ENCODE peak calls at places on chromosomes 16 and 17, in four cellular contexts. L is CD8-positive, alpha-beta T cell; J is PC-3; X is fibroblast of villous mesenchyme. M is an unnamed sample.
A peak's percentile ranks its signal among the peaks of the same experiment; 100 is the strongest.

GRCh38 chr17:28008526-28008925 is 34.0 kb upstream of the NLK start:
- DNase-seq in L (no peak), J (peak; percentile 64), X (peak; percentile 65), M (peak; percentile 48)

GRCh38 chr17:39196191-39196819 is 1.2 kb downstream of the CACNB1 start:
- DNase-seq in L (no peak), J (no peak), X (no peak), M (no peak)

GRCh38 chr17:73492802-73493139 is 151.5 kb downstream of the SDK2 start:
- DNase-seq in L (no peak), J (no peak), X (no peak), M (no peak)

GRCh38 chr17:68424188-68424587 is 33.1 kb downstream of the WIPI1 start:
- DNase-seq in L (no peak), J (no peak), X (no peak), M (no peak)

GRCh38 chr17:62963296-62963695 is 2.7 kb upstream of the TANC2 start:
- DNase-seq in L (no peak), J (peak; percentile 94), X (peak; percentile 43), M (peak; percentile 78)

GRCh38 chr17:79721993-79722671 is 8.6 kb upstream of the ENPP7 start:
- DNase-seq in L (no peak), J (peak; percentile 67), X (no peak), M (peak; percentile 11)

GRCh38 chr17:18110636-18111145 is 2.1 kb downstream of the MYO15A start:
- DNase-seq in L (no peak), J (no peak), X (no peak), M (no peak)

GRCh38 chr17:37833237-37833859 is 88.5 kb upstream of the HNF1B start:
- DNase-seq in L (no peak), J (no peak), X (no peak), M (no peak)

GRCh38 chr16:81707411-81708321 is 71.4 kb upstream of the PLCG2 start:
- DNase-seq in L (no peak), J (peak; percentile 37), X (peak; percentile 76), M (no peak)

GRCh38 chr17:49515196-49515770 is 20.2 kb downstream of the NGFR start:
- DNase-seq in L (no peak), J (peak; percentile 46), X (peak; percentile 99), M (peak; percentile 87)

GRCh38 chr16:68499011-68499410 is 40.1 kb upstream of the ZFP90 start:
- DNase-seq in L (no peak), J (peak; percentile 19), X (no peak), M (no peak)

GRCh38 chr17:73956595-73957465 is 246.6 kb upstream of the RPL38 start:
- DNase-seq in L (peak; percentile 77), J (peak; percentile 66), X (peak; percentile 10), M (no peak)

GRCh38 chr16:47136101-47136820 is 7.5 kb downstream of the NETO2 start:
- DNase-seq in L (no peak), J (peak; percentile 57), X (peak; percentile 21), M (no peak)

GRCh38 chr16:74030000-74030399 is 266.6 kb upstream of the PSMD7 start:
- DNase-seq in L (no peak), J (no peak), X (no peak), M (no peak)

GRCh38 chr16:74029122-74029805 is 267.4 kb upstream of the PSMD7 start:
- DNase-seq in L (no peak), J (no peak), X (no peak), M (no peak)

GRCh38 chr16:74031551-74031950 is 265.1 kb upstream of the PSMD7 start:
- DNase-seq in L (no peak), J (no peak), X (no peak), M (no peak)

GRCh38 chr16:74035816-74036215 is 260.8 kb upstream of the PSMD7 start:
- DNase-seq in L (no peak), J (peak; percentile 1), X (no peak), M (no peak)

GRCh38 chr16:74034862-74035261 is 261.8 kb upstream of the PSMD7 start:
- DNase-seq in L (no peak), J (peak; percentile 36), X (peak; percentile 20), M (no peak)
- TF ChIP-seq CTCF in L (no peak), J (peak; percentile 55), X (peak; percentile 32), M (peak; percentile 64)

GRCh38 chr16:49378238-49378637 is 4.6 kb downstream of the C16orf78 start:
- DNase-seq in L (no peak), J (no peak), X (no peak), M (no peak)

GRCh38 chr16:49377196-49377755 is 3.7 kb downstream of the C16orf78 start:
- DNase-seq in L (peak; percentile 1), J (no peak), X (no peak), M (no peak)

GRCh38 chr16:49378816-49379215 is 5.2 kb downstream of the C16orf78 start:
- DNase-seq in L (no peak), J (no peak), X (no peak), M (no peak)

DNA sequence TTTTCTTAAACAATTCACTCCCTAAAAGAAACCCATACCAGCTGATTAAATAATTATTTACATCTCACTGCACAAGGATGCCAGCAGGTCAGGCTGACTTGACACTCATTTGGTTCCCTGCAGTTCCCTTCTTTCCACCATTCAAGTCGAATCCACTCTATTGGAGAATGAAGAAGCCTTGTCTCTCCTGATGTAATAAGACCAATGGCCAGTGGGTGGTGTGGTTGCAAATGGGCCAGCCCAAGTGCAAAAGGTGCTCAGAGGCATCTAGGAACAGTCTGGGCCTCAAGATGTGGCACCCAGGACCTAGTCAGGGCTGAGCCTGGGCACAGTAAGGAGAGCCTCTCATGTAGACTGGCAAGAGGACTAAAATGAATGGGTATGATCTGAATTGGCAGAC is 9.3 kb downstream of the C16orf78 start:
- DNase-seq in L (no peak), J (peak; percentile 1), X (no peak), M (no peak)
- TF ChIP-seq CTCF in L (no peak), J (no peak), X (no peak), M (no peak)

DNA sequence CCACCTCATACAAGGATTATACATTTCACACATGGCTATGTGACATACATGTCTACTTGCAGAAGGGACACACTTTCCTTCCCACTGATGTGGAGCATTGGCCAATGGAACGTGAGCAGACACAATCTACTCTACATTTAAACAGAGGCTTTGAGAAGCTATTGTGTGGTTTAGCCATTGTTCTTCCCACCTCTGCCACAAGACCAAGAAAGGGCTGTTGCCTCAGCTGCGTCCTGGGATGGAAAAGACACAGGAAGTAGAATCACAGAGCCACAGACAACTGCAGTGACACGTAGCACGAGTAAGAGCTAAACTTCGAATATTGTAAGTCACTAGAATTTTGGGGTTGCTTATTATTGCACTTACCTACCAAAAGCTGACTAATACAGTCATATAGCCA is 33.3 kb downstream of the PRKCB start:
- DNase-seq in L (peak; percentile 56), J (no peak), X (no peak), M (no peak)
- TF ChIP-seq CTCF in L (no peak), J (no peak), X (no peak), M (no peak)

DNA sequence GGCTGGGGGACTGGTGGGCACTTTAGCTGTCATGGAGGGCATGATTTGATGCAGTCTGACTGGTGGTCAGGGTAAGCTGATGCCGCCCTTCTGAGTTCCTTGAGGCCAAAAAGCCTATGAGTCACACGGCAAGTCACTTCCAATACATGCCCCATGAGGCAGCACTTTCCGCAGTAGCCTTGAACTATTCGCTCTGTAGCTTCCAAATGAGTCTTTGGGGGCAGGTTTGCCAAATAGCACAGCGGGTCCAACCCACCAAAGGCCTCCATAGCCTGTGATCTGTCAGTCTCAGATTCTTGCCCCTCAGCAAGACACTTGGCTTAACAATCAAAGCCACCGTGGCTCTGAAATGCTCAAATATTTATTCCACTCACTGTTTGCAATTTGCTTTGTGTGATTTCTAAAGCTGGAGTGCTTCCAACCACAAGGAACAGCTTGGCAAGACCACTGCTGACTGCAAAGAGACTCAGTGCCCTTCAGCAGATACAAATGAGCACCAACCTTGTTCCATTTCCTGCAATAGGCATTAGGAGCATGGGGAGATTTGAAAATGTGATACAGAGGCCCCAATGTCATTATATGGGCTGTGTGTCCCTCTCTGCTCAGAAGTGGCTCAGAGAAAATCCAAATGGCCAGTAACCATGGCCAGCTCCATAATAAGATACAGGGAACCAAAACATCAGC is 45.4 kb downstream of the CLEC19A start:
- DNase-seq in L (no peak), J (peak; percentile 73), X (no peak), M (peak; percentile 4)
- TF ChIP-seq CTCF in L (no peak), J (no peak), X (no peak), M (no peak)